ENCODE peak calls at places on chromosomes 16 and 17, in four cellular contexts. P, T, J and A are unnamed samples.

GRCh38 chr17:6936370-6937028 is 59.4 kb upstream of the ALOX12 start:
- DNase-seq in P (no peak), T (no peak), J (no peak), A (no peak)

GRCh38 chr16:88681709-88682451 is 4.4 kb downstream of the SNAI3 start:
- DNase-seq in P (no peak), T (no peak), J (peak; percentile 80), A (no peak)

GRCh38 chr17:47717261-47717697 is 15.8 kb upstream of the TBX21 start:
- DNase-seq in P (no peak), T (no peak), J (no peak), A (no peak)

GRCh38 chr17:17892009-17892408 is 55.2 kb upstream of the SREBF1 start:
- DNase-seq in P (no peak), T (no peak), J (no peak), A (no peak)

GRCh38 chr16:11253995-11254912 is 1.8 kb downstream of the SOCS1 start:
- DNase-seq in P (no peak), T (no peak), J (no peak), A (no peak)

GRCh38 chr17:32912218-32912897 is 15.6 kb upstream of the TMEM98 start:
- DNase-seq in P (no peak), T (peak; percentile 85), J (no peak), A (no peak)

GRCh38 chr17:48629411-48629759 is 3.2 kb upstream of the HOXB9 start:
- DNase-seq in P (no peak), T (no peak), J (no peak), A (no peak)

GRCh38 chr17:29207986-29208385 is 27.8 kb upstream of the MYO18A start:
- DNase-seq in P (no peak), T (no peak), J (no peak), A (no peak)

GRCh38 chr16:88282221-88283041 is 100.3 kb upstream of the ZNF469 start:
- DNase-seq in P (peak; percentile 79), T (peak; percentile 41), J (no peak), A (no peak)

GRCh38 chr16:70746040-70746707 is 54.8 kb downstream of the VAC14 start:
- DNase-seq in P (peak; percentile 69), T (peak; percentile 55), J (no peak), A (peak; percentile 67)

GRCh38 chr16:2151188-2152091 is 3.0 kb downstream of the RAB26 start:
- DNase-seq in P (no peak), T (no peak), J (no peak), A (no peak)

GRCh38 chr17:83000738-83001137 is 78.7 kb upstream of the METRNL start:
- DNase-seq in P (no peak), T (no peak), J (no peak), A (no peak)

GRCh38 chr16:24504467-24505345 is 34.7 kb upstream of the RBBP6 start:
- DNase-seq in P (peak; percentile 49), T (peak; percentile 72), J (no peak), A (no peak)

GRCh38 chr16:2429771-2430663 is 770 bp downstream of the CCNF start:
- DNase-seq in P (peak; percentile 21), T (peak; percentile 47), J (no peak), A (no peak)

GRCh38 chr17:43342601-43342905 is 56.2 kb upstream of the ARL4D start:
- DNase-seq in P (no peak), T (no peak), J (no peak), A (no peak)

GRCh38 chr17:61444831-61445230 is 7.4 kb upstream of the TBX4 start:
- DNase-seq in P (no peak), T (no peak), J (no peak), A (no peak)

GRCh38 chr16:2953706-2954105 is 10.4 kb upstream of the KREMEN2 start:
- DNase-seq in P (no peak), T (no peak), J (no peak), A (no peak)

GRCh38 chr16:56451753-56452689 is 667 bp downstream of the OGFOD1 start:
- DNase-seq in P (peak; percentile 41), T (peak; percentile 43), J (no peak), A (no peak)

GRCh38 chr16:31298958-31299357 is 39.2 kb downstream of the ITGAM start:
- DNase-seq in P (no peak), T (peak; percentile 5), J (no peak), A (no peak)
- TF ChIP-seq CTCF in P (peak; percentile 61), T (no peak), J (no peak), A (no peak)

GRCh38 chr17:74785096-74785980 is 9.2 kb upstream of the NAT9 start:
- DNase-seq in P (no peak), T (no peak), J (no peak), A (no peak)
- TF ChIP-seq CTCF in P (no peak), T (peak; percentile 36), J (no peak), A (no peak)

DNA sequence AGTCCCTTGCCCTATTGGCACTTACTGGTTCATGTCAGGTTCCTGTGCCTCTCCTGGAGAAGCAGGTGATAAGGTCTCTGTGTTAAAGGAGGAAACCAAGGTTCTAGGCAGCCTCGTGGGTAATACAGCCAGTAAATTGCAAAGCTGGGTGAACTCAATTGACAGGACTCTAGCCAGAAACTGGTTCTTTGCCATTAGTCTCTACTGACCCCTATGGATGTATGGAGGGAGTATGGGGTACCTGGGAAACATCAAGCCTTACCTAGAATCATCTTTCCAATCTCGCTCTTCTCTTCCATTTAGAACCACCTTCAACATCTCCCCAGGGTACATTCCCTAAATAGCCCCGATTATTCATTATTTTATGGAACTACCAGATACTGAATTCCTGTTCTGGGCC is 169.3 kb downstream of the CDH13 start:
- DNase-seq in P (no peak), T (no peak), J (no peak), A (no peak)
- TF ChIP-seq CTCF in P (peak; percentile 12), T (peak; percentile 14), J (no peak), A (no peak)

GRCh38 chr17:58487589-58488427 is at the start of gene HSF5:
- DNase-seq in P (no peak), T (peak; percentile 4), J (no peak), A (no peak)
- TF ChIP-seq CTCF in P (no peak), T (no peak), J (no peak), A (no peak)

DNA sequence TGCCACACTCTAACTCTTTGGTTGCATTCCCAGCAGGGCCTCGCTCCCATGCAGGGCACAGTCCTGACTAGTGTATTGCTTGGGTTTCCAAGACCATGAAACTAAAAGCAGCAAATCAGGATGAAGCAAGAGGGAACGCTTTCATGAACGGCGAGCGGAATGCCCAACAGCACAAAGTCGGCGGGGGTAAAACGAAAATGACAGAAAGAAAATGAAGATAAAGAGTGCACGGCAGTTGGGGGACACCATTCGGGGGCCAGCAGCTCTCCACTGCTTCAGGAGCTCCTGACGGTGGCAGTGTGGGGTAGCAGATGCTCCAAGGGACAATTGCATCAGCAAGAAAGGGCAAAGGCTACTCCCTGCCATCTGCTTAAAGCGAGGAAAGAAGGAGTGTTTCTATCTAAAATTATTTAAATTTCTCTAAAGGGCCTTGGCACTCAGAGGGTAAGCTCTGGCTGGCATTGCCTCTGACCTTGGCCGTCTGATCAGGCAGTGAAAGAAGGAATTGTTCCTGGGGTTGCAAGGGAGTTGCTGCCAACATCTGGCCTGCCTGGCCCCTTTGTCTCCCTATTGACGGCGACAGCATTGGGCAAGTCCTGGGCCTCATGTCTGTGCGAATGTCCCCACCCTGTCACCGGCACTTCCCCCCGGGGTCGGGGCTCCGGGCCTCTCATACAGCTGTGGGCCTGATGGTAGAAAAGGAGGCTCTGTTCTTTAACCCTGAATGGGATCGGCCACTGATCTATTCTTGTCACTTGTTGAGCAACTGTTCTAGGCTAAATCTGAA is 138.2 kb downstream of the CMIP start:
- DNase-seq in P (no peak), T (peak; percentile 12), J (no peak), A (no peak)
- TF ChIP-seq CTCF in P (peak; percentile 30), T (peak; percentile 8), J (no peak), A (no peak)

DNA sequence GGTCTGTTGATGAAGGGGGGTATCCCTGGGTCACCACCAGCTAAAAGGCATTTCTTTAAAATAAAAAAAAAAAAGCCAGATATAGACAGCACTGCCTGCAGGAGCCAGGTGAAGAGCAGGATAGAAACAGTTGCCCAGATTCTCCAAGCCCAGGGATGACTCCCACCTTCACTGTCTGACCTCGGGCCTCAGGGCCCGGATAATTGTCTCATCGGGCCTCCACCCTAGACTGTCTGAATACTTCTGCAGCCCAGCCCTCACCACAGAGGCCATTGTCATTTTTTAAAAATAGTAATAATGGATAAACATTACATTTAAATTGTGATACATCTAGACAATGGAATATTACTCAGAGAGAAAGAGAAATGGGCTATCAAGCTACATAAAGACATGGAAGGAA is 92.8 kb upstream of the TNRC6C start:
- DNase-seq in P (no peak), T (no peak), J (no peak), A (no peak)
- TF ChIP-seq CTCF in P (no peak), T (no peak), J (no peak), A (no peak)